ENCODE peak calls at places on chromosomes 7 and 10, in six cellular contexts. I is HCT116, Z is BJ, U is OCI-LY7, G is psoas muscle, V is cardiac muscle cell. O is an unnamed sample. For H3K36me3, the result is how much of the 10 kb centered on the place peaks cover.

GRCh38 chr7:18906901-18907300 is 210.5 kb downstream of the TWIST1 start:
- DNase-seq in G (no peak), V (no peak), I (no peak), Z (no peak), U (no peak), O (no peak)

GRCh38 chr10:85612378-85612775 is 754.2 kb downstream of the GRID1 start:
- DNase-seq in I (no peak), V (no peak), U (peak), Z (no peak), G (no peak), O (no peak)

GRCh38 chr10:50497758-50498157 is 126.0 kb downstream of the SGMS1 start:
- DNase-seq in V (no peak), G (no peak), I (no peak), Z (peak), U (no peak), O (no peak)

GRCh38 chr7:26603631-26604030 is 260.8 kb downstream of the SKAP2 start:
- DNase-seq in G (no peak), I (peak), Z (no peak), V (no peak), U (no peak), O (peak)

GRCh38 chr7:151178831-151179230 is 8.2 kb downstream of the ASB10 start:
- DNase-seq in U (no peak), Z (no peak), V (no peak), I (no peak), G (no peak), O (no peak)

GRCh38 chr10:63703740-63704345 is 182.6 kb downstream of the REEP3 start:
- DNase-seq in I (no peak), Z (no peak), U (no peak), V (no peak), G (no peak), O (no peak)

GRCh38 chr7:131194070-131194865 is 133.4 kb upstream of the MKLN1 start:
- DNase-seq in V (no peak), G (no peak), Z (no peak), I (no peak), U (no peak), O (no peak)

GRCh38 chr7:147197006-147197405 is 1080.4 kb downstream of the CNTNAP2 start:
- DNase-seq in I (no peak), U (no peak), Z (no peak), G (no peak), V (no peak), O (no peak)

GRCh38 chr10:7258948-7259523 is 151.8 kb downstream of the SFMBT2 start:
- DNase-seq in Z (no peak), U (peak), I (no peak), V (no peak), G (no peak), O (peak)

GRCh38 chr7:7177044-7177517 is 5.3 kb upstream of the C1GALT1 start:
- DNase-seq in I (peak), V (no peak), G (no peak), Z (peak), U (no peak), O (no peak)

GRCh38 chr7:124113040-124113439 is 80.2 kb upstream of the TMEM229A start:
- DNase-seq in Z (no peak), V (no peak), G (no peak), I (no peak), U (no peak), O (no peak)

GRCh38 chr7:112646787-112647186 is 143.4 kb downstream of the TMEM168 start:
- DNase-seq in G (no peak), V (peak), U (no peak), Z (no peak), I (no peak), O (no peak)

GRCh38 chr10:116110736-116111135 is 162.3 kb downstream of the GFRA1 start:
- DNase-seq in V (no peak), G (no peak), I (no peak), Z (no peak), U (no peak), O (no peak)

GRCh38 chr7:42677751-42678231 is 234.1 kb downstream of the C7orf25 start:
- DNase-seq in Z (no peak), U (no peak), V (no peak), I (no peak), G (no peak), O (peak)

GRCh38 chr7:28957064-28957821 is 887 bp downstream of the TRIL start:
- DNase-seq in U (no peak), G (peak), I (no peak), V (peak), Z (no peak), O (peak)

GRCh38 chr10:102068216-102068615 is 3.1 kb downstream of the HPS6 start:
- DNase-seq in I (no peak), G (peak), Z (no peak), U (no peak), V (peak), O (peak)

GRCh38 chr10:87079106-87079836 is 15.4 kb downstream of the GLUD1 start:
- DNase-seq in U (no peak), V (no peak), I (no peak), Z (no peak), G (no peak), O (no peak)
- H3K36me3 ChIP-seq in U (half or more), V (under half), I (under half), Z (under half), G (under half), O (under half)

DNA sequence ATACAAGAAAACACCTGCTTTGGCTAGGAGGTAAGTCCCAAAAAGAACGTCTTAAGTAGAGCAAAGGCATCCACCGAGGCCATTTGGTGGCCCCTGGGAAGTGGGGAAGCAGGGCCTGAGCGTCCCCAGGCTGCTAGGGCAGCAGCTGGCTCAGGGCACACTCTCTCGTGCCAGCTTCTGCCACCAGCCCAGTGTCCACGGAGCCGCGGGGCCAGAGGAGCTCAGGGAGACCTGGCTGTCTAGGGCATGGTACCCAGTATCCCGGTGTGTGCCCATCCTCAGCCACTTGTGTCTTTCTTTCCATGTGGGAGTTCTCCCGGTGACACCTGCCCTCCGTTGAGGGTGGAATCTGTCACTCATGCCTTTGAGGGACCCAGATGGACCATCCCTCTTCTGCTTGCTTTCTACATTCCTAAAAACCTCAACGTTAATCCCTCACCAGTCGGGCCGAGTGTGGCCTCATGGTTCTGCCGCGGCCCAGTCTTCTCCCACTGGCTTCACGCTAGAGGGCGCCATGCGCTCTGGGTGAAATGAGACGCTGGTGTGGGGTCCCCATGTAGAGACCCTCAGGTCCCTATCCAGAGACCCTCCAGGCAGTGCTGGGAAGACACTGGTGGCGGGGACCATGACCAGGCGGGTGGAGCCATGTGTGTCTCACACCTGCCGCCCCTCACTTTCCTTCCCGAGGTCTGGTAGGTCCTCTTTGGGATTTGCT is 9.5 kb upstream of the AP5Z1 start:
- DNase-seq in G (no peak), Z (no peak), V (no peak), I (no peak), U (no peak), O (no peak)
- TF ChIP-seq CTCF in G (peak), Z (peak), V (peak), I (peak), U (peak), O (no peak)

DNA sequence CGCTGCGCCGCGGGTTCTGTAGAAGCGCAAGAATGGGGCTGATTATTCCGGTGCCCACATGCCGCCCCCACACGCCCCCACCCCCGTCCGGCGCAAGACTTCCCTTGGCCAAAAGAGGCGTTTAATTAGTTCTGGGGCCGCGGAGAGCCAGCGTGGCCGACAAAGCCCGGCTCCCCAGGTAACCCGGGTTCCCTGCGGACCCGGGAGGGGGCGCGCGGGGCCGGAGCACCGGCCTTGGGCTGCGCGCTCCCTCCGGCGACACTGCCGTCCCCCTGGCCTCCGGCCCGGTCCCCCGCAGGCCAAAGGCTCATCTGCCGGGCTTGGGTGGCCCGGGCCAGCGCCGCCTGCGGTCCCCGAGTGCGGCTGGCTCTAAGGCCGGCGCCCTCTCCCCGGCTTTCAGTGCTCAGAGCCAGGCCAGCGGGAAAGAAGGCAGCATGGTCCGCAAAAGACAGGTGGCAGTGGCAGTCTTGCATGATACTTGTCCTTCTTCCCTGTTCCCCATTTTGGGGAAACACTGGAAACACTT is 18.5 kb upstream of the PTF1A start:
- DNase-seq in G (no peak), Z (no peak), U (no peak), I (no peak), V (no peak), O (no peak)
- H3K4me3 ChIP-seq in G (peak), Z (no peak), U (no peak), I (no peak), V (peak), O (no peak)

GRCh38 chr10:124725791-124726190 is 18.4 kb downstream of the FAM53B start:
- DNase-seq in I (no peak), V (no peak), U (no peak), G (no peak), Z (no peak), O (no peak)

GRCh38 chr10:124724279-124725027 is 19.7 kb downstream of the FAM53B start:
- DNase-seq in G (no peak), Z (no peak), V (no peak), I (no peak), U (no peak), O (peak)

GRCh38 chr10:124723826-124724225 is 20.4 kb downstream of the FAM53B start:
- DNase-seq in U (no peak), V (no peak), Z (no peak), I (no peak), G (no peak), O (no peak)

GRCh38 chr10:124722812-124723783 is 21.1 kb downstream of the FAM53B start:
- DNase-seq in I (no peak), U (no peak), Z (no peak), G (no peak), V (no peak), O (peak)

GRCh38 chr10:124725171-124725631 is 19.0 kb downstream of the FAM53B start:
- DNase-seq in G (no peak), V (no peak), U (peak), I (no peak), Z (no peak), O (peak)
- H3K36me3 ChIP-seq in G (under half), V (under half), U (half or more), I (under half), Z (under half), O (under half)

GRCh38 chr7:22296916-22297315 is 60.0 kb downstream of the RAPGEF5 start:
- DNase-seq in G (no peak), Z (no peak), V (no peak), U (no peak), I (no peak), O (no peak)
- TF ChIP-seq CTCF in G (no peak), Z (peak), V (peak), U (peak), I (no peak), O (peak)

GRCh38 chr7:89238156-89238555 is 442.6 kb upstream of the TEX47 start:
- DNase-seq in U (no peak), I (no peak), G (no peak), V (no peak), Z (no peak), O (no peak)
- H3K4me3 ChIP-seq in U (no peak), I (no peak), G (no peak), V (no peak), Z (no peak), O (no peak)

GRCh38 chr10:21673668-21674067 is 139.6 kb downstream of the MLLT10 start:
- DNase-seq in V (no peak), I (no peak), Z (no peak), U (no peak), G (no peak), O (no peak)

GRCh38 chr10:21668831-21669230 is 134.8 kb downstream of the MLLT10 start:
- DNase-seq in I (no peak), V (no peak), U (no peak), Z (peak), G (no peak), O (no peak)

GRCh38 chr10:21675157-21675796 is 141.2 kb downstream of the MLLT10 start:
- DNase-seq in I (peak), G (no peak), U (peak), Z (no peak), V (peak), O (peak)

DNA sequence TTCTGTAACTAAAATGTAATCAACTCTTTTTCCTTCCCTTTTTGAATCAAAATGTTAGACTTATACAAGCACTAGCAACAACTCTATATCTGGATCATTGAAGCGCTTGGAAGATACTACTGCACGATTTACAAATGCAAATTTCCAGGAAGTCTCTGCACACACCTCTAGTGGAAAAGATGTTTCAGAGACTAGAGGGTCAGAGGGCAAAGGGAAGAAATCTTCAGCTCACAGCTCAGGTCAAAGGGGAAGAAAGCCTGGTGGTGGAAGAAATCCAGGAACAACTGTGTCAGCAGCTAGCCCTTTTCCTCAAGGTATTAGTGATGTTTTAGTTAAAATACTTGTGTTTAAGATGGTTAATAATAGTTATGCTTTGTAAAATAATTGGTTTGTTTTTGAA is 136.4 kb downstream of the MLLT10 start:
- DNase-seq in G (no peak), V (no peak), U (peak), I (no peak), Z (no peak), O (no peak)
- H3K36me3 ChIP-seq in G (under half), V (under half), U (under half), I (under half), Z (under half), O (under half)

O was measured in adrenal gland.